ENCODE peak calls at places on chromosomes 16 and 17, in four cellular contexts. W is stomach, I is AG04450, H is lower lobe of right lung. Z is an unnamed sample.

GRCh38 chr16:11004351-11004750 is 60.0 kb downstream of the CLEC16A start:
- DNase-seq in W (no peak), I (no peak), H (no peak), Z (no peak)

GRCh38 chr17:59427996-59428395 is 96.5 kb downstream of the YPEL2 start:
- DNase-seq in W (no peak), I (no peak), H (no peak), Z (no peak)

GRCh38 chr17:38454528-38454927 is 26.3 kb downstream of the ARHGAP23 start:
- DNase-seq in W (peak; percentile 63), I (no peak), H (peak; percentile 78), Z (peak; percentile 23)

GRCh38 chr16:46947900-46948547 is 25.4 kb downstream of the DNAJA2 start:
- DNase-seq in W (peak; percentile 26), I (no peak), H (no peak), Z (no peak)

GRCh38 chr17:40551091-40551873 is 14.0 kb downstream of the CCR7 start:
- DNase-seq in W (peak; percentile 41), I (peak; percentile 99), H (peak; percentile 64), Z (no peak)

GRCh38 chr16:31487720-31488629 is 5.1 kb downstream of the SLC5A2 start:
- DNase-seq in W (peak; percentile 75), I (no peak), H (peak; percentile 88), Z (peak; percentile 95)

GRCh38 chr17:82984751-82985435 is 94.5 kb upstream of the METRNL start:
- DNase-seq in W (no peak), I (no peak), H (no peak), Z (no peak)

GRCh38 chr16:12095275-12096161 is 119.0 kb downstream of the SNX29 start:
- DNase-seq in W (peak; percentile 70), I (peak; percentile 30), H (peak; percentile 75), Z (no peak)

GRCh38 chr16:50724237-50724747 is 17.6 kb upstream of the CYLD start:
- DNase-seq in W (no peak), I (no peak), H (no peak), Z (no peak)

GRCh38 chr17:20103454-20104448 is 94.6 kb downstream of the SPECC1 start:
- DNase-seq in W (no peak), I (no peak), H (no peak), Z (no peak)

GRCh38 chr17:40452921-40453378 is 9.7 kb downstream of the IGFBP4 start:
- DNase-seq in W (peak; percentile 36), I (no peak), H (no peak), Z (no peak)

GRCh38 chr16:68401871-68402747 is 46.2 kb downstream of the SMPD3 start:
- DNase-seq in W (no peak), I (no peak), H (peak; percentile 11), Z (no peak)

GRCh38 chr17:19726615-19727376 is 10.4 kb upstream of the SLC47A2 start:
- DNase-seq in W (no peak), I (no peak), H (no peak), Z (no peak)

GRCh38 chr16:19095699-19096098 is 18.1 kb upstream of the ITPRIPL2 start:
- DNase-seq in W (no peak), I (no peak), H (no peak), Z (no peak)

GRCh38 chr17:10058924-10059683 is 139.3 kb downstream of the GAS7 start:
- DNase-seq in W (no peak), I (no peak), H (peak; percentile 69), Z (no peak)

GRCh38 chr16:23518435-23518891 is 8.2 kb upstream of the GGA2 start:
- DNase-seq in W (no peak), I (no peak), H (no peak), Z (no peak)

GRCh38 chr17:72560303-72561247 is 439.8 kb downstream of the SOX9 start:
- DNase-seq in W (peak; percentile 93), I (no peak), H (peak; percentile 85), Z (peak; percentile 64)

GRCh38 chr16:51888021-51888420 is 658.9 kb downstream of the TOX3 start:
- DNase-seq in W (no peak), I (no peak), H (no peak), Z (no peak)

GRCh38 chr17:21288581-21289017 is 4.1 kb downstream of the MAP2K3 start:
- DNase-seq in W (no peak), I (no peak), H (no peak), Z (no peak)

GRCh38 chr17:249236-249993 is 68.0 kb upstream of the DOC2B start:
- DNase-seq in W (peak; percentile 37), I (no peak), H (peak; percentile 52), Z (no peak)

GRCh38 chr16:68936729-68937631 is 93.6 kb downstream of the TANGO6 start:
- DNase-seq in W (no peak), I (no peak), H (no peak), Z (no peak)

GRCh38 chr17:63850401-63850800 is 7.9 kb upstream of the SMARCD2 start:
- DNase-seq in W (no peak), I (no peak), H (no peak), Z (no peak)

GRCh38 chr16:80569440-80570105 is 28.8 kb downstream of the DYNLRB2 start:
- DNase-seq in W (no peak), I (no peak), H (no peak), Z (no peak)

GRCh38 chr16:12027091-12027490 is 50.6 kb downstream of the SNX29 start:
- DNase-seq in W (no peak), I (no peak), H (no peak), Z (no peak)

GRCh38 chr16:35862242-35862641 is 2402.8 kb downstream of the TP53TG3F start:
- DNase-seq in W (no peak), I (no peak), H (no peak), Z (no peak)

GRCh38 chr17:9702916-9703780 is 57.8 kb downstream of the USP43 start:
- DNase-seq in W (no peak), I (no peak), H (no peak), Z (no peak)

GRCh38 chr16:85531516-85531915 is 81.6 kb upstream of the GSE1 start:
- DNase-seq in W (no peak), I (no peak), H (no peak), Z (no peak)

GRCh38 chr16:3717235-3718018 is at the start of gene TRAP1:
- DNase-seq in W (peak; percentile 92), I (peak; percentile 30), H (peak; percentile 93), Z (peak; percentile 83)
- TF ChIP-seq CTCF in W (no peak), I (no peak), H (no peak), Z (no peak)

GRCh38 chr17:44005865-44006580 is 1.6 kb downstream of the NAGS start:
- DNase-seq in W (peak; percentile 59), I (no peak), H (peak; percentile 75), Z (no peak)
- TF ChIP-seq CTCF in W (no peak), I (peak; percentile 7), H (peak; percentile 36), Z (no peak)

DNA sequence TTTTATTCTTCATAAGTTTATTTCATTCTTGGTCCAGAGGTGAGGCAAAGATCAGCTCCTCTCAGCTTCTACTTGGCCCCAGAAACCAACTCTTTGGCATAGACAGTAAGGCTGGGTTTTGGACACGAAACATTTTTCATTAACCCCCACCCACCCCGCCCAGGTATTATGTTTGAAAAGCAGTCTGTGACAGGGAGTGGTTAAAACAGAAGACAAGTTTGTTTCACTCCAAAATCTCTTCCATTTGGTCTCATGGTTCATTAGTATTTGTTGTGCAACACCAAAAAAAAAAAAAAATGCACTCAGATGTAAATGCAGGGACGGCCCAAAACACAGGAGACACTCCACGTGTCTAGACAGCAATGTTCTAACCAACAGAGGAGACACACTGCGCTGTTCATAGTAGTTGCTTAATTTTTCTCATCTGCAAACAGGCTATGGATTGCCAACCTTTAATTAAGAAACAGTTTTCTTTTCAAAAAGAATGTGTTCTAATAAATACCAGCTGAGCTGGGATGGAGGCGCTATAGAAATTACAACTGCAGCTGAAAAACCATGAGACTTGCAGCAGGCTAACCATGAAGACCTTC is 39.8 kb upstream of the MMP2 start:
- DNase-seq in W (no peak), I (no peak), H (no peak), Z (no peak)
- TF ChIP-seq CTCF in W (no peak), I (no peak), H (no peak), Z (no peak)

GRCh38 chr17:44376124-44376523 is 12.5 kb upstream of the FAM171A2 start:
- DNase-seq in W (no peak), I (no peak), H (no peak), Z (no peak)
- TF ChIP-seq CTCF in W (no peak), I (peak; percentile 51), H (peak; percentile 30), Z (peak; percentile 28)

GRCh38 chr17:76539631-76540271 is at the start of gene PRCD:
- DNase-seq in W (no peak), I (no peak), H (peak; percentile 43), Z (peak; percentile 60)
- TF ChIP-seq CTCF in W (no peak), I (no peak), H (no peak), Z (no peak)

DNA sequence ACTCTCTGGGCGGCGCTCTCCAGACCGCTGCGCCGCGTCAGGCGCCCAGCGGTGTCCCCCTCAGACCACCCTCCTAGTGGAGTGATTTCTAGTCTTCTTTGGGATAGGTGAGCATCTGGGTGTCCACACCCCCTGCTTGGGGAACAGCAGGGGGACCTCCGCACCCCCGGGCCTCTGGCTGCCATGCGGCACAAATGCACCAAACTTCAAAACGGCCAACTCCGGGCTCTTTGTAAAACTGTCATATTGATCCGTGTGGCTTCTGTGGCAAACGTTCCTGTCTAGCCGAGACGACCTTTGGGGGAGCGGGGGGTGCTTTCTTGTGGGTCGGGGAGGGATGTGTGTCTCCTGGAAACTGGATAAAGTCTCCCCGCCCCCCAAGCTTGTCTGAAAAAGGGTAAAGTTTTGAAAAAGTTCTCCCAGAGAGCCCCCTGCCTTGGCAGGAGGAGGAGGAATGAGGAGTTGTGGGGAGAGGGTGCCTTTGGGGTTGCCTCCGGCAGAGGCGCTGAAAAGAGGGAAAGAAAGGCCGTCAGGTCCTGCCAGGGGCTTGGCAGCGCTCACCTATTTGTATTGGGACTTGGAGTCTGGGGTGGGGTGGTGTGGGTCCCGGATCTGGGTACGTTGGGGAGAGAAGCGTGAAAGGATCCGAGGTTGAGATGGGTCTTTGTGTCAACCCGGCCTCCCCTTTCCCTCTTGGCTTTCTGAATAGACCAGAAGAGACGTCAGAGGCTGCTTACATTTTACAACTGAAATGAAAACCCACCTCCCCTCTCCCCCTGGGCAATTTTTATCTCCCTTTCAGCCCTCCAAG is 2.2 kb upstream of the CHD3 start:
- DNase-seq in W (peak; percentile 54), I (no peak), H (no peak), Z (no peak)
- TF ChIP-seq CTCF in W (no peak), I (no peak), H (no peak), Z (no peak)

GRCh38 chr17:65278820-65279184 is 141.6 kb downstream of the RGS9 start:
- DNase-seq in W (no peak), I (no peak), H (no peak), Z (no peak)

GRCh38 chr17:65283704-65284103 is 146.5 kb downstream of the RGS9 start:
- DNase-seq in W (no peak), I (no peak), H (no peak), Z (no peak)

GRCh38 chr17:65279456-65279855 is 142.3 kb downstream of the RGS9 start:
- DNase-seq in W (no peak), I (no peak), H (no peak), Z (no peak)

GRCh38 chr17:65277576-65277975 is 140.4 kb downstream of the RGS9 start:
- DNase-seq in W (no peak), I (no peak), H (no peak), Z (no peak)

GRCh38 chr17:65278050-65278819 is 141.1 kb downstream of the RGS9 start:
- DNase-seq in W (peak; percentile 63), I (no peak), H (peak; percentile 50), Z (no peak)
- TF ChIP-seq CTCF in W (peak; percentile 46), I (peak; percentile 79), H (peak; percentile 72), Z (peak; percentile 35)

Z was measured in D721Med.